ENCODE peak calls at places on chromosome 13, in six cellular contexts. T is AG09309, F is lower leg skin, O is cardiac fibroblast, R is thyroid gland, N is astrocyte. C is an unnamed sample.
A peak's percentile ranks its signal among the peaks of the same experiment; 100 is the strongest.

GRCh38 chr13:114100446-114101320 is 31.7 kb downstream of the RASA3 start:
- DNase-seq in T (no peak), N (no peak), R (no peak), F (no peak), O (peak; percentile 25), C (peak; percentile 27)

GRCh38 chr13:40546047-40546446 is 120.4 kb downstream of the FOXO1 start:
- DNase-seq in O (no peak), F (no peak), N (no peak), R (no peak), T (no peak), C (no peak)

GRCh38 chr13:92573467-92574057 is 653.0 kb upstream of the GPC6 start:
- DNase-seq in N (peak; percentile 10), T (no peak), F (no peak), O (peak; percentile 2), R (no peak), C (peak; percentile 34)

GRCh38 chr13:58792854-58793253 is 1161.3 kb downstream of the PCDH17 start:
- DNase-seq in F (no peak), R (no peak), O (no peak), T (no peak), N (no peak), C (no peak)

GRCh38 chr13:49976314-49977258 is 20.3 kb upstream of the TRIM13 start:
- DNase-seq in N (peak; percentile 47), T (no peak), R (peak; percentile 68), F (peak; percentile 37), O (peak; percentile 81), C (peak; percentile 83)

GRCh38 chr13:73715114-73715909 is 418.9 kb downstream of the KLF12 start:
- DNase-seq in R (peak; percentile 81), N (no peak), T (no peak), F (no peak), O (no peak), C (no peak)

GRCh38 chr13:33231339-33231738 is 54.2 kb downstream of the STARD13 start:
- DNase-seq in O (no peak), T (no peak), R (no peak), F (no peak), N (no peak), C (no peak)

GRCh38 chr13:102729560-102730275 is 34.9 kb upstream of the METTL21C start:
- DNase-seq in R (no peak), T (no peak), O (peak; percentile 92), F (no peak), N (peak; percentile 60), C (peak; percentile 91)

GRCh38 chr13:47896111-47896510 is 105.0 kb downstream of the SUCLA2 start:
- DNase-seq in O (no peak), R (no peak), N (no peak), T (no peak), F (no peak), C (no peak)

GRCh38 chr13:25905411-25906010 is 146.3 kb downstream of the SHISA2 start:
- DNase-seq in F (no peak), R (no peak), T (no peak), O (no peak), N (no peak), C (no peak)

GRCh38 chr13:45747071-45747470 is 45.0 kb downstream of the CBY2 start:
- DNase-seq in F (no peak), N (no peak), R (no peak), T (no peak), O (no peak), C (no peak)

GRCh38 chr13:63088226-63088625 is 1672.6 kb upstream of the PCDH20 start:
- DNase-seq in O (peak; percentile 28), T (no peak), R (peak; percentile 52), N (peak; percentile 50), F (no peak), C (peak; percentile 29)

GRCh38 chr13:47858042-47858677 is 142.9 kb downstream of the SUCLA2 start:
- DNase-seq in T (no peak), R (no peak), N (no peak), F (no peak), O (peak; percentile 6), C (no peak)

GRCh38 chr13:98406475-98406874 is 170.4 kb downstream of the STK24 start:
- DNase-seq in O (no peak), N (no peak), T (no peak), R (peak; percentile 36), F (no peak), C (no peak)

GRCh38 chr13:95643814-95644598 is 500 bp downstream of the DZIP1 start:
- DNase-seq in T (no peak), R (no peak), F (no peak), O (peak; percentile 49), N (peak; percentile 37), C (peak; percentile 42)

GRCh38 chr13:79307866-79308298 is 98.2 kb downstream of the RBM26 start:
- DNase-seq in N (peak; percentile 23), T (no peak), R (peak; percentile 15), F (no peak), O (peak; percentile 43), C (peak; percentile 24)

GRCh38 chr13:33322474-33322827 is 36.9 kb upstream of the STARD13 start:
- DNase-seq in R (no peak), T (no peak), F (no peak), N (no peak), O (peak; percentile 94), C (peak; percentile 88)

GRCh38 chr13:76928456-76928855 is 19.9 kb upstream of the ACOD1 start:
- DNase-seq in T (no peak), R (no peak), O (no peak), N (no peak), F (no peak), C (no peak)

GRCh38 chr13:26629260-26629659 is 71.8 kb downstream of the WASF3 start:
- DNase-seq in N (no peak), T (no peak), O (peak; percentile 39), F (no peak), R (peak; percentile 30), C (peak; percentile 17)

GRCh38 chr13:48505597-48506091 is 27.2 kb downstream of the RCBTB2 start:
- DNase-seq in O (peak; percentile 45), F (peak; percentile 65), N (no peak), R (no peak), T (peak; percentile 23), C (no peak)

GRCh38 chr13:35631666-35632065 is 155.2 kb upstream of the MAB21L1 start:
- DNase-seq in N (no peak), F (no peak), O (no peak), T (no peak), R (no peak), C (no peak)

GRCh38 chr13:35630551-35631275 is 154.2 kb upstream of the MAB21L1 start:
- DNase-seq in F (no peak), O (peak; percentile 66), R (no peak), T (peak; percentile 32), N (peak; percentile 43), C (peak; percentile 67)
- TF ChIP-seq CTCF in F (no peak), O (peak; percentile 83), R (peak; percentile 46), T (peak; percentile 84), N (peak; percentile 83), C (peak; percentile 92)

GRCh38 chr13:39144941-39145533 is 106.8 kb downstream of the NHLRC3 start:
- DNase-seq in N (peak; percentile 37), F (peak; percentile 57), O (peak; percentile 84), R (peak; percentile 47), T (peak; percentile 43), C (peak; percentile 85)
- H3K4me3 ChIP-seq in N (no peak overlapping the region), F (no peak overlapping the region), O (no peak overlapping the region), R (no peak overlapping the region), T (no peak overlapping the region), C (no peak overlapping the region)

GRCh38 chr13:108215428-108215827 is at the start of gene LIG4:
- DNase-seq in T (peak; percentile 55), O (peak; percentile 91), R (peak; percentile 95), F (peak; percentile 78), N (peak; percentile 86), C (peak; percentile 95)
- TF ChIP-seq CTCF in T (no peak), O (no peak), R (no peak), F (no peak), N (no peak), C (no peak)

GRCh38 chr13:99660101-99660500 is 158.8 kb downstream of the TM9SF2 start:
- DNase-seq in T (no peak), F (no peak), N (no peak), O (no peak), R (no peak), C (no peak)

GRCh38 chr13:99656843-99657506 is 155.7 kb downstream of the TM9SF2 start:
- DNase-seq in F (no peak), R (no peak), N (no peak), O (no peak), T (no peak), C (no peak)

GRCh38 chr13:99659234-99659633 is 158.0 kb downstream of the TM9SF2 start:
- DNase-seq in T (no peak), F (no peak), R (no peak), N (no peak), O (no peak), C (no peak)

GRCh38 chr13:99657848-99658265 is 156.6 kb downstream of the TM9SF2 start:
- DNase-seq in R (peak; percentile 43), T (no peak), O (peak; percentile 27), N (peak; percentile 31), F (no peak), C (peak; percentile 28)

GRCh38 chr13:99658266-99658991 is 157.2 kb downstream of the TM9SF2 start:
- DNase-seq in N (peak; percentile 33), F (peak; percentile 19), T (peak; percentile 32), O (peak; percentile 68), R (peak; percentile 52), C (peak; percentile 65)
- H3K4me3 ChIP-seq in N (peak overlapping the region; percentile 53), F (peak overlapping the region; percentile 22), T (peak overlapping the region; percentile 47), O (peak overlapping the region; percentile 37), R (peak overlapping the region; percentile 28), C (peak overlapping the region; percentile 41)

GRCh38 chr13:110946171-110946570 is 31.3 kb upstream of the ANKRD10 start:
- DNase-seq in N (no peak), R (no peak), F (no peak), O (no peak), T (no peak), C (no peak)

GRCh38 chr13:110942248-110942981 is 27.5 kb upstream of the ANKRD10 start:
- DNase-seq in T (no peak), R (no peak), N (peak; percentile 31), O (peak; percentile 17), F (no peak), C (peak; percentile 14)

GRCh38 chr13:110944968-110945952 is 30.4 kb upstream of the ANKRD10 start:
- DNase-seq in R (no peak), N (no peak), O (no peak), F (no peak), T (no peak), C (no peak)

GRCh38 chr13:110949116-110949515 is 34.2 kb upstream of the ANKRD10 start:
- DNase-seq in N (no peak), F (no peak), O (no peak), T (no peak), R (no peak), C (no peak)

DNA sequence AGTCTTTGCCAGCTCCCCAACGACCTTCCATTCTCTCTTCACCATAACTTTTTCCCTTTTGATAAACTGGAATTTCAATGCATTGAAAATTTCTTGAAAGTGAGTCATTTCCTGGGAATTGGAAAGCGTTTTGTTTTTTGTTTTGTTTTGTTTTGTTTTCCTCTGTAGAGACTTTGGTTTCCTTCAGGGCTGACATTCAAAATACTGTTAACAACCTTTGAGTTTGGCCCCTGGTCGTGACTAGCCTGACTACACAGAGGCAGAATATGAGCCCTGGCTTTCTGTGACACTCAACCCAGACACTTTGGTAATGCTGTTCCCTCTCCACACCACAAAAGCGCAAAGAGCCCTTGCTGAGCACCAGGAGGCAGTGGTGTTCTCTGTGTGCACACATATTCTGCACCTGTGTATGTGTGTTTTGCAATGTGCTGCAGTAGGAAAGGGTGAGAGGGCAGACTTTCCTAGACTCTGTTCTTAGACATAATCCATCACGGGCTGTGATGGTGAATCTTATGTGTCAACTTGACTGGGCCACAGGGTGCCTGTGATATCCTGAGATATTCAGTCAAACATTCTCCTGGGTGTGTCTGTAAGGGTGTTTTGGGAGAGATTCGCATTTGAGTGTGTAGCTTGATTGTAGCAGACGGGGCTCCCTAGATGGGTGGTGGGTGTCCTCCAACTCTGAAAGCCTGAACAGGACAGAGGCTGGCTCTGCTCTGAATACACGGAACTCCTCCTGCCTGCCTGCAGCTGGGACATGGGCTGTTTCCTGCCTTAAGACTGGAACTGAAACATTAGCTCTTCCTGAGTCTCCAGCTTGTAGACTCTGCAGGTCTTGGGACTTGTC is 29.5 kb upstream of the ANKRD10 start:
- DNase-seq in N (peak; percentile 37), O (peak; percentile 70), R (no peak), T (peak; percentile 31), F (no peak), C (peak; percentile 78)
- TF ChIP-seq CTCF in N (peak; percentile 60), O (peak; percentile 77), R (no peak), T (peak; percentile 82), F (no peak), C (peak; percentile 86)

C was measured in fibroblast of pulmonary artery.